ENCODE peak calls at places on chromosomes 3 and 15, in five cellular contexts. N, Y, W, L and D are unnamed samples.

GRCh38 chr3:37970802-37971201 is 19.8 kb upstream of the VILL start:
- DNase-seq in N (no peak), Y (no peak), W (no peak), L (no peak), D (no peak)

GRCh38 chr3:37973250-37974054 is 17.1 kb upstream of the VILL start:
- DNase-seq in N (no peak), Y (no peak), W (no peak), L (no peak), D (no peak)

GRCh38 chr3:30644615-30645014 is 38.2 kb downstream of the TGFBR2 start:
- DNase-seq in N (no peak), Y (no peak), W (no peak), L (no peak), D (no peak)

GRCh38 chr15:29656636-29657475 is 165.4 kb downstream of the TJP1 start:
- DNase-seq in N (peak), Y (peak), W (no peak), L (no peak), D (no peak)

GRCh38 chr3:181687190-181687589 is 24.5 kb upstream of the SOX2 start:
- DNase-seq in N (no peak), Y (no peak), W (no peak), L (no peak), D (no peak)

GRCh38 chr3:143885803-143886427 is 37.6 kb upstream of the SLC9A9 start:
- DNase-seq in N (no peak), Y (peak), W (no peak), L (peak), D (peak)

GRCh38 chr3:55492976-55493375 is 5.9 kb upstream of the WNT5A start:
- DNase-seq in N (no peak), Y (no peak), W (no peak), L (no peak), D (no peak)

GRCh38 chr3:114824014-114824413 is 323.1 kb downstream of the ZBTB20 start:
- DNase-seq in N (no peak), Y (no peak), W (no peak), L (no peak), D (no peak)

GRCh38 chr3:101037613-101038012 is 44.4 kb upstream of the ABI3BP start:
- DNase-seq in N (no peak), Y (no peak), W (no peak), L (no peak), D (no peak)

GRCh38 chr15:51771773-51772172 is 20.4 kb downstream of the TMOD2 start:
- DNase-seq in N (no peak), Y (no peak), W (no peak), L (no peak), D (no peak)

GRCh38 chr15:40953713-40954074 is 423 bp downstream of the CHAC1 start:
- DNase-seq in N (no peak), Y (no peak), W (no peak), L (no peak), D (no peak)

GRCh38 chr15:99436472-99437314 is 129.1 kb upstream of the MEF2A start:
- DNase-seq in N (peak), Y (no peak), W (no peak), L (no peak), D (no peak)

GRCh38 chr15:45827275-45827674 is 192.4 kb downstream of the SQOR start:
- DNase-seq in N (no peak), Y (no peak), W (no peak), L (peak), D (no peak)

GRCh38 chr3:11807651-11808050 is 39.0 kb downstream of the TAMM41 start:
- DNase-seq in N (no peak), Y (no peak), W (no peak), L (no peak), D (no peak)

GRCh38 chr15:46089438-46090044 is 454.7 kb downstream of the SQOR start:
- DNase-seq in N (no peak), Y (no peak), W (no peak), L (no peak), D (no peak)

GRCh38 chr15:98939311-98940080 is 68.1 kb downstream of the PGPEP1L start:
- DNase-seq in N (no peak), Y (no peak), W (no peak), L (no peak), D (no peak)

GRCh38 chr3:8663177-8664061 is 18.8 kb upstream of the SSUH2 start:
- DNase-seq in N (peak), Y (peak), W (peak), L (peak), D (peak)

GRCh38 chr3:70065666-70066253 is 66.2 kb downstream of the SAMMSON start:
- DNase-seq in N (peak), Y (no peak), W (no peak), L (no peak), D (no peak)

GRCh38 chr3:189233225-189233858 is 61.6 kb downstream of the TPRG1 start:
- DNase-seq in N (peak), Y (peak), W (no peak), L (peak), D (no peak)

GRCh38 chr15:36407647-36408046 is 171.8 kb upstream of the CDIN1 start:
- DNase-seq in N (no peak), Y (peak), W (no peak), L (peak), D (no peak)

GRCh38 chr3:148727242-148727641 is 29.5 kb downstream of the AGTR1 start:
- DNase-seq in N (peak), Y (no peak), W (no peak), L (peak), D (peak)

GRCh38 chr3:101038880-101039279 is 45.7 kb upstream of the ABI3BP start:
- DNase-seq in N (no peak), Y (no peak), W (no peak), L (no peak), D (no peak)

GRCh38 chr3:49799761-49800160 is at the start of gene CDHR4:
- DNase-seq in N (no peak), Y (no peak), W (no peak), L (peak), D (no peak)

GRCh38 chr15:55846108-55846707 is 103.3 kb upstream of the PRTG start:
- DNase-seq in N (peak), Y (peak), W (no peak), L (peak), D (peak)

GRCh38 chr15:90055182-90055581 is 47.1 kb downstream of the IDH2 start:
- DNase-seq in N (no peak), Y (no peak), W (no peak), L (peak), D (no peak)

GRCh38 chr3:15148614-15149013 is 49.7 kb upstream of the RBSN start:
- DNase-seq in N (peak), Y (peak), W (no peak), L (peak), D (no peak)

GRCh38 chr3:154749514-154749913 is 319.5 kb upstream of the GPR149 start:
- DNase-seq in N (no peak), Y (peak), W (no peak), L (no peak), D (no peak)

GRCh38 chr3:124652009-124652408 is 78.2 kb upstream of the UMPS start:
- DNase-seq in N (no peak), Y (no peak), W (no peak), L (no peak), D (no peak)

GRCh38 chr3:173399001-173399400 is 1.5 kb downstream of the NLGN1 start:
- DNase-seq in N (no peak), Y (no peak), W (no peak), L (no peak), D (no peak)

GRCh38 chr3:146184616-146185015 is 23.6 kb upstream of the PLOD2 start:
- DNase-seq in N (no peak), Y (no peak), W (no peak), L (no peak), D (no peak)

GRCh38 chr3:112531358-112531781 is 30.4 kb downstream of the ATG3 start:
- DNase-seq in N (no peak), Y (peak), W (no peak), L (peak), D (no peak)

GRCh38 chr3:156787926-156788663 is 38.1 kb upstream of the LEKR1 start:
- DNase-seq in N (no peak), Y (peak), W (no peak), L (no peak), D (no peak)

GRCh38 chr3:71051893-71052687 is 531.4 kb downstream of the FOXP1 start:
- DNase-seq in N (no peak), Y (no peak), W (no peak), L (no peak), D (no peak)

GRCh38 chr15:101184830-101185229 is 67.0 kb downstream of the CHSY1 start:
- DNase-seq in N (no peak), Y (no peak), W (no peak), L (no peak), D (no peak)

GRCh38 chr15:63234479-63234878 is 42.9 kb upstream of the APH1B start:
- DNase-seq in N (no peak), Y (no peak), W (no peak), L (no peak), D (no peak)

GRCh38 chr3:122407946-122408345 is 7.9 kb downstream of the WDR5B start:
- DNase-seq in N (no peak), Y (no peak), W (no peak), L (no peak), D (no peak)

GRCh38 chr3:57974796-57975388 is 33.3 kb upstream of the FLNB start:
- DNase-seq in N (no peak), Y (peak), W (no peak), L (peak), D (no peak)

GRCh38 chr3:120450914-120451669 is at the start of gene FSTL1:
- DNase-seq in N (peak), Y (no peak), W (peak), L (no peak), D (no peak)
- TF ChIP-seq POLR2A in N (peak), Y (no peak), W (no peak), L (no peak), D (no peak)

GRCh38 chr3:119810018-119810435 is 28.1 kb downstream of the NR1I2 start:
- DNase-seq in N (no peak), Y (no peak), W (peak), L (no peak), D (peak)
- TF ChIP-seq TAF1 in N (no peak), Y (no peak), W (peak), L (no peak), D (peak)

GRCh38 chr3:119662604-119663377 is 2.4 kb upstream of the POPDC2 start:
- DNase-seq in N (no peak), Y (no peak), W (no peak), L (no peak), D (no peak)

GRCh38 chr3:119664370-119664769 is 4.0 kb upstream of the POPDC2 start:
- DNase-seq in N (no peak), Y (no peak), W (no peak), L (no peak), D (no peak)

GRCh38 chr3:119665954-119666559 is 5.7 kb upstream of the POPDC2 start:
- DNase-seq in N (no peak), Y (no peak), W (no peak), L (no peak), D (no peak)

GRCh38 chr3:119663885-119664284 is 3.5 kb upstream of the POPDC2 start:
- DNase-seq in N (no peak), Y (no peak), W (no peak), L (no peak), D (no peak)

DNA sequence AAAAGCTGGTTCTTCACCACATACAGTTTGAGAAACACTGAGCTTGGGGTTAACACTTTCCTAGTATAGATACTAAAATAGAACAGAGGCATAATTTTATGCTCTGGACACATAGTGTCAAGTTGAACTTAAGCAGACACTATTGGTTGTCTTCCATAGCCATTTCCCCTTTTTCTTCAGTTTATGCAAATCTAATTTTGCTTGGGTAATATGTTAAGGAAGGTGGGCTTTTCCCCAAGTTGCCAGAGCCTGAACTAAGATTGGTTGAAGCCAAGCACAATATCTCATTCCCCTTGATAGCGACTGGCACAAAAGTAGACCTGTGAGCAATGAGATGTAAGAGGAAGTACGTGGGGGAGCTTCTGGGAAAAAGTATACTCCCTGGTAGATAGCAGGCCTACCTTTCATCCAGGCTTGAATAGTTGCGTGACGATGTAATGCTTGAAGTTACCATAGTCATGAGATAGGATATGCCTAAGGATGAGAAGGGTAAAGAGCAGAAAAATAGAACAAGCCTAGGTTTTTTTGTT is 4.5 kb upstream of the POPDC2 start:
- DNase-seq in N (no peak), Y (no peak), W (no peak), L (peak), D (no peak)
- TF ChIP-seq POLR2A in N (no peak), Y (no peak), W (no peak), L (no peak), D (peak)

GRCh38 chr3:56883828-56884227 is 82.1 kb upstream of the ARHGEF3 start:
- DNase-seq in N (no peak), Y (no peak), W (no peak), L (no peak), D (no peak)

GRCh38 chr3:56878046-56878445 is 76.3 kb upstream of the ARHGEF3 start:
- DNase-seq in N (no peak), Y (no peak), W (no peak), L (no peak), D (no peak)

GRCh38 chr3:56884387-56884786 is 82.6 kb upstream of the ARHGEF3 start:
- DNase-seq in N (no peak), Y (no peak), W (no peak), L (no peak), D (no peak)

GRCh38 chr3:56881035-56881575 is 79.4 kb upstream of the ARHGEF3 start:
- DNase-seq in N (no peak), Y (no peak), W (no peak), L (peak), D (no peak)

GRCh38 chr3:56879453-56880224 is 77.9 kb upstream of the ARHGEF3 start:
- DNase-seq in N (no peak), Y (no peak), W (no peak), L (no peak), D (no peak)
- TF ChIP-seq TAF1 in N (no peak), Y (no peak), W (no peak), L (no peak), D (no peak)

DNA sequence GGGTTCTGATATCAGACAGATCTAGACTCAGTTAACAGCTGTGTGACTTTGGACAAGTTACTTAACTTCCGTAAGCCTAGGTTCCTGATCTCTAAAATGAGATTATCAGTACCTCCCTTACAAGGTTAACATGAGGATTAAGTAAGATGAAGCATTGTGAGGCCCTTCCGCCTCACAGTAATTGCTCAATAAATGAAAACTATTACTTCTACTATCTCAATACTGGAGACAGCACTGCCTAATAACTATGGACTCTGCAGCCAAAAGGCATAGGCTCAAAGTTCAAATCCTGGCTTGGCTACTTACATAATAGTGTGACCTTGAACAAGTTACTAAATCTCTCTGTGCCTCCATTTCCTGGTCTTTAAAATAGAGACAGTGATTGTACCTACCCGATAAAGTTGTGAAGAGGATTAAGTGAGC is 82.0 kb upstream of the ATP11B start:
- DNase-seq in N (no peak), Y (no peak), W (no peak), L (peak), D (no peak)
- TF ChIP-seq POLR2A in N (no peak), Y (no peak), W (no peak), L (no peak), D (no peak)

GRCh38 chr3:195900426-195901355 is 7.7 kb downstream of the TNK2 start:
- DNase-seq in N (no peak), Y (no peak), W (no peak), L (peak), D (no peak)
- TF ChIP-seq TAF1 in N (no peak), Y (no peak), W (no peak), L (no peak), D (no peak)

GRCh38 chr15:75844629-75845390 is 1.6 kb downstream of the UBE2Q2 start:
- DNase-seq in N (no peak), Y (no peak), W (no peak), L (no peak), D (no peak)

GRCh38 chr15:75840659-75841058 is 2.6 kb upstream of the UBE2Q2 start:
- DNase-seq in N (no peak), Y (no peak), W (no peak), L (no peak), D (no peak)

GRCh38 chr15:75849167-75849566 is 5.9 kb downstream of the UBE2Q2 start:
- DNase-seq in N (no peak), Y (no peak), W (no peak), L (no peak), D (no peak)

GRCh38 chr15:75842722-75843617 is at the start of gene UBE2Q2:
- DNase-seq in N (peak), Y (peak), W (peak), L (peak), D (peak)

DNA sequence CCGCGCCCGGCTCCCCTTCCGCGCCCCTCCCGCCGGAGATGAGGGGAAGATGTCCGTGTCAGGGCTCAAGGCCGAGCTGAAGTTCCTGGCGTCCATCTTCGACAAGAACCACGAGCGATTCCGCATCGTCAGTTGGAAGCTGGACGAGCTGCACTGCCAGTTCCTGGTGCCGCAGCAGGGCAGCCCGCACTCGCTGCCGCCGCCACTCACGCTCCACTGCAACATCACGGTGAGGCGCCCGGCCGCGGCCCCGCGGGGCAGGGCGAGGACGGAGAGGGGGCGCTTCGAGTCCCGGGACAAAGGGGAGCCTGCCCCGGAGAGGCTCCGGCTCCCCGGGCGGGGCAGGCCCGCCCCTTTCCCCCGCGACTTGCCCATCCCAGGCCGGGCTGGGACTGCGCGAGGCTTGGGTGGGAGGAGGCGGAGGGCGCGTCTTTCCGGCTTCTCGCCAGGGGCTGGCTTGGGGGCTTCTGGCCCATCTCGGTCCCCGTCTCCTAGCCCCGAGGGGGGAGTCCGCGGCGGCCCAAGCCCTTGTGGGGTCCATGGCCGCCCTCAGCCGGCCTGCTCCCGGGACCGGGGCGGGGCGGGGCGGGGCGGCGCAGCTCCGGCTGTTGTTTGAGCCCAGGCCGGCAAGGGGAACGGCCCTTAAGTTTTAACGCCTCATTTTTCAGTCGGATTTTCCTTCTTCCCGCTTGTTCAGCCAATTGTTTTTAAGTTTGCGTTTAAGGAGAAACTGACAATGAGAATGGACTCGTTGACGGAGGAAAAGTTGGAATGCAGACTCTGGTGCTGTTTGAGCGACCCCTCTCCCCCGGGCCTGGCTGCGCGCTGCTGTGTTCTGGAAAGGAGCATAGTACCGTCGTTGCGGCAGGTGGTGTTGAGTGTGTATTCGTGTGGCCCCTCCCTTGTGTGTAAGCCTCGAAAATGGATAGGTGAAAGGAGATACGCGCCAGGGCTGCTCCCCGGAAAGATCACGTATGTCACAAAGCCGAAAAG is 667 bp downstream of the UBE2Q2 start:
- DNase-seq in N (peak), Y (peak), W (peak), L (peak), D (peak)
- TF ChIP-seq POLR2A in N (no peak), Y (peak), W (no peak), L (no peak), D (peak)

GRCh38 chr3:105802073-105802706 is 66.6 kb downstream of the CBLB start:
- DNase-seq in N (no peak), Y (no peak), W (no peak), L (no peak), D (no peak)
- TF ChIP-seq TAF1 in N (no peak), Y (no peak), W (no peak), L (no peak), D (peak)

GRCh38 chr3:129002573-129003569 is 1.8 kb downstream of the EFCC1 start:
- DNase-seq in N (no peak), Y (no peak), W (no peak), L (no peak), D (no peak)

GRCh38 chr3:128999104-128999503 is 2.0 kb upstream of the EFCC1 start:
- DNase-seq in N (no peak), Y (no peak), W (no peak), L (peak), D (no peak)

GRCh38 chr3:129000742-129001100 is 383 bp upstream of the EFCC1 start:
- DNase-seq in N (no peak), Y (no peak), W (no peak), L (no peak), D (no peak)

GRCh38 chr3:129001817-129002572 is 891 bp downstream of the EFCC1 start:
- DNase-seq in N (peak), Y (no peak), W (no peak), L (no peak), D (no peak)

GRCh38 chr3:129001101-129001816 is at the start of gene EFCC1:
- DNase-seq in N (peak), Y (no peak), W (no peak), L (no peak), D (no peak)
- TF ChIP-seq POLR2A in N (no peak), Y (no peak), W (no peak), L (no peak), D (no peak)